ENCODE peak calls at places on chromosomes 1 and 21, in six cellular contexts. Y is cardiac muscle cell, M is uterus, K is T follicular helper cell, W is HCT116, Q is Peyer's patch. B is an unnamed sample.

GRCh38 chr1:220818421-220819173 is 31.9 kb downstream of the MTARC1 start:
- DNase-seq in Y (no peak), M (peak; percentile 61), K (no peak), W (no peak), Q (no peak), B (no peak)

GRCh38 chr1:183630748-183631147 is 4.8 kb downstream of the ARPC5 start:
- DNase-seq in Y (no peak), M (no peak), K (no peak), W (no peak), Q (no peak), B (no peak)

GRCh38 chr1:205199090-205199930 is 12.2 kb downstream of the DSTYK start:
- DNase-seq in Y (no peak), M (no peak), K (no peak), W (no peak), Q (no peak), B (no peak)

GRCh38 chr1:221150996-221151395 is 271.8 kb downstream of the HLX start:
- DNase-seq in Y (no peak), M (no peak), K (no peak), W (no peak), Q (no peak), B (no peak)

GRCh38 chr1:247433922-247434476 is 18.0 kb downstream of the NLRP3 start:
- DNase-seq in Y (no peak), M (no peak), K (no peak), W (no peak), Q (no peak), B (no peak)

GRCh38 chr1:154353460-154353904 is 28.2 kb downstream of the ATP8B2 start:
- DNase-seq in Y (peak; percentile 29), M (peak; percentile 41), K (no peak), W (peak; percentile 26), Q (no peak), B (peak; percentile 46)

GRCh38 chr1:95384570-95384969 is 150.6 kb downstream of the RWDD3 start:
- DNase-seq in Y (peak; percentile 90), M (no peak), K (no peak), W (no peak), Q (no peak), B (no peak)

GRCh38 chr21:31107151-31107785 is 69.0 kb upstream of the KRTAP19-8 start:
- DNase-seq in Y (no peak), M (no peak), K (no peak), W (no peak), Q (no peak), B (no peak)

GRCh38 chr1:235402457-235403200 is 35.4 kb downstream of the TBCE start:
- DNase-seq in Y (no peak), M (no peak), K (no peak), W (no peak), Q (no peak), B (no peak)

GRCh38 chr1:230385930-230386329 is 40.2 kb downstream of the PGBD5 start:
- DNase-seq in Y (no peak), M (no peak), K (no peak), W (no peak), Q (no peak), B (no peak)

GRCh38 chr1:108826081-108826635 is 30.7 kb downstream of the AKNAD1 start:
- DNase-seq in Y (no peak), M (no peak), K (no peak), W (no peak), Q (no peak), B (no peak)

GRCh38 chr21:42080788-42081083 is 9.6 kb downstream of the UMODL1 start:
- DNase-seq in Y (no peak), M (peak; percentile 28), K (no peak), W (no peak), Q (no peak), B (no peak)

GRCh38 chr1:51922040-51922439 is 43.5 kb upstream of the NRDC start:
- DNase-seq in Y (no peak), M (no peak), K (no peak), W (no peak), Q (no peak), B (no peak)

GRCh38 chr1:225554216-225554812 is 98.6 kb downstream of the ENAH start:
- DNase-seq in Y (no peak), M (no peak), K (no peak), W (peak; percentile 18), Q (no peak), B (peak; percentile 8)

GRCh38 chr1:229380514-229381160 is 37.8 kb upstream of the CCSAP start:
- DNase-seq in Y (no peak), M (no peak), K (no peak), W (no peak), Q (no peak), B (no peak)

GRCh38 chr1:51517361-51518032 is 1.6 kb downstream of the EPS15 start:
- DNase-seq in Y (no peak), M (no peak), K (no peak), W (no peak), Q (no peak), B (no peak)

GRCh38 chr21:41435728-41436127 is 9.7 kb downstream of the MX1 start:
- DNase-seq in Y (no peak), M (no peak), K (no peak), W (no peak), Q (no peak), B (no peak)

GRCh38 chr1:88741413-88741812 is 57.3 kb downstream of the PKN2 start:
- DNase-seq in Y (no peak), M (no peak), K (no peak), W (no peak), Q (no peak), B (no peak)

B was measured in stimulated activated naive CD4-positive, alpha-beta T cell.